ENCODE peak calls at places on chromosome 9, in four cellular contexts. E, S, J and Q are unnamed samples.
A peak's percentile ranks its signal among the peaks of the same experiment; 100 is the strongest.

GRCh38 chr9:17905356-17906203 is 326.7 kb downstream of the SH3GL2 start:
- DNase-seq in E (no peak), S (no peak), J (no peak), Q (peak; percentile 53)

GRCh38 chr9:91415290-91415689 is 8.3 kb downstream of the NFIL3 start:
- DNase-seq in E (no peak), S (no peak), J (no peak), Q (no peak)

GRCh38 chr9:81083821-81084512 is 605.4 kb downstream of the TLE1 start:
- DNase-seq in E (no peak), S (no peak), J (no peak), Q (no peak)

GRCh38 chr9:93387791-93388190 is 63.7 kb upstream of the FAM120A start:
- DNase-seq in E (no peak), S (no peak), J (no peak), Q (no peak)

GRCh38 chr9:132674485-132674884 is 4.2 kb downstream of the GTF3C4 start:
- DNase-seq in E (no peak), S (no peak), J (no peak), Q (no peak)

GRCh38 chr9:22005083-22005699 is 3.9 kb downstream of the CDKN2B start:
- DNase-seq in E (no peak), S (no peak), J (no peak), Q (peak; percentile 67)

GRCh38 chr9:112063151-112063550 is 111.9 kb downstream of the SUSD1 start:
- DNase-seq in E (no peak), S (no peak), J (no peak), Q (no peak)

GRCh38 chr9:112130997-112131396 is 44.1 kb downstream of the SUSD1 start:
- DNase-seq in E (no peak), S (no peak), J (no peak), Q (no peak)